ENCODE peak calls at places on chromosomes 1 and 21, in six cellular contexts. W, X, A, O, R and Z are unnamed samples.

GRCh38 chr1:1264026-1264425 is 9.6 kb downstream of the UBE2J2 start:
- DNase-seq in W (no peak), X (no peak), A (no peak), O (no peak), R (no peak), Z (no peak)

GRCh38 chr1:220278991-220279390 is 6.7 kb upstream of the RAB3GAP2 start:
- DNase-seq in W (no peak), X (no peak), A (no peak), O (no peak), R (no peak), Z (peak; percentile 18)

GRCh38 chr1:162913345-162913744 is 52.4 kb upstream of the CCDC190 start:
- DNase-seq in W (no peak), X (no peak), A (no peak), O (no peak), R (no peak), Z (no peak)

GRCh38 chr1:71427066-71427465 is 346.2 kb upstream of the ZRANB2 start:
- DNase-seq in W (no peak), X (no peak), A (no peak), O (no peak), R (no peak), Z (no peak)

GRCh38 chr21:45857761-45858160 is 123.8 kb upstream of the COL6A1 start:
- DNase-seq in W (no peak), X (no peak), A (no peak), O (no peak), R (no peak), Z (no peak)

GRCh38 chr1:84303154-84303830 is 1.8 kb downstream of the SAMD13 start:
- DNase-seq in W (no peak), X (no peak), A (no peak), O (no peak), R (no peak), Z (no peak)

GRCh38 chr1:168045311-168045710 is 91.4 kb downstream of the GPR161 start:
- DNase-seq in W (no peak), X (no peak), A (no peak), O (no peak), R (no peak), Z (no peak)

GRCh38 chr1:35663434-35663833 is 22.1 kb upstream of the PSMB2 start:
- DNase-seq in W (no peak), X (no peak), A (no peak), O (no peak), R (no peak), Z (no peak)

GRCh38 chr1:72412286-72412685 is 129.9 kb upstream of the NEGR1 start:
- DNase-seq in W (no peak), X (no peak), A (no peak), O (peak; percentile 56), R (no peak), Z (no peak)

GRCh38 chr1:150221552-150221951 is 14.4 kb downstream of the ANP32E start:
- DNase-seq in W (no peak), X (no peak), A (no peak), O (no peak), R (no peak), Z (peak; percentile 22)

GRCh38 chr1:103788377-103788776 is 38.7 kb downstream of the AMY1C start:
- DNase-seq in W (no peak), X (no peak), A (no peak), O (no peak), R (no peak), Z (peak; percentile 19)

GRCh38 chr1:42801832-42802483 is 15.0 kb upstream of the ERMAP start:
- DNase-seq in W (no peak), X (no peak), A (no peak), O (no peak), R (peak; percentile 8), Z (no peak)

GRCh38 chr1:65233757-65234156 is 75.6 kb upstream of the DNAJC6 start:
- DNase-seq in W (no peak), X (no peak), A (no peak), O (no peak), R (no peak), Z (no peak)

GRCh38 chr1:42852608-42852980 is 6.2 kb downstream of the ZNF691 start:
- DNase-seq in W (no peak), X (no peak), A (no peak), O (no peak), R (no peak), Z (no peak)

GRCh38 chr1:14339288-14339687 is 259.2 kb upstream of the KAZN start:
- DNase-seq in W (peak; percentile 45), X (no peak), A (no peak), O (no peak), R (no peak), Z (no peak)

GRCh38 chr1:198686069-198686728 is 47.4 kb downstream of the PTPRC start:
- DNase-seq in W (no peak), X (no peak), A (no peak), O (peak; percentile 27), R (no peak), Z (peak; percentile 75)

GRCh38 chr1:180563013-180563827 is 4.5 kb downstream of the OVAAL start:
- DNase-seq in W (no peak), X (no peak), A (no peak), O (peak; percentile 54), R (no peak), Z (peak; percentile 45)

GRCh38 chr1:109283748-109284600 is 1.0 kb upstream of the PSRC1 start:
- DNase-seq in W (no peak), X (no peak), A (no peak), O (no peak), R (no peak), Z (no peak)

GRCh38 chr1:48187969-48188563 is 34.5 kb upstream of the SLC5A9 start:
- DNase-seq in W (no peak), X (no peak), A (no peak), O (no peak), R (no peak), Z (no peak)

GRCh38 chr1:36986241-36986955 is 47.9 kb downstream of the GRIK3 start:
- DNase-seq in W (no peak), X (no peak), A (no peak), O (no peak), R (no peak), Z (no peak)

GRCh38 chr1:162213281-162213909 is 143.9 kb downstream of the NOS1AP start:
- DNase-seq in W (peak; percentile 38), X (no peak), A (no peak), O (no peak), R (no peak), Z (peak; percentile 92)

GRCh38 chr1:60596791-60597748 is 485.3 kb upstream of the NFIA start:
- DNase-seq in W (no peak), X (no peak), A (no peak), O (no peak), R (no peak), Z (peak; percentile 20)

GRCh38 chr1:243926803-243927245 is 76.8 kb upstream of the AKT3 start:
- DNase-seq in W (no peak), X (no peak), A (no peak), O (peak; percentile 99), R (peak; percentile 51), Z (peak; percentile 98)

GRCh38 chr1:109997204-109997866 is 12.8 kb downstream of the AHCYL1 start:
- DNase-seq in W (no peak), X (no peak), A (no peak), O (no peak), R (no peak), Z (no peak)

GRCh38 chr1:223831755-223832636 is 13.8 kb downstream of the TP53BP2 start:
- DNase-seq in W (no peak), X (no peak), A (no peak), O (peak; percentile 76), R (no peak), Z (peak; percentile 74)

GRCh38 chr1:213008564-213008963 is 7.1 kb downstream of the ANGEL2 start:
- DNase-seq in W (no peak), X (no peak), A (peak; percentile 29), O (no peak), R (no peak), Z (no peak)

GRCh38 chr1:202162049-202162417 is 1.6 kb upstream of the PTPN7 start:
- DNase-seq in W (no peak), X (peak; percentile 63), A (peak; percentile 71), O (no peak), R (no peak), Z (no peak)

GRCh38 chr1:109089242-109090015 is 1.1 kb upstream of the TMEM167B start:
- DNase-seq in W (peak; percentile 87), X (peak; percentile 41), A (peak; percentile 53), O (peak; percentile 17), R (no peak), Z (peak; percentile 65)

GRCh38 chr1:39103321-39104157 is 77.4 kb downstream of the NDUFS5 start:
- DNase-seq in W (no peak), X (no peak), A (no peak), O (peak; percentile 36), R (no peak), Z (peak; percentile 70)

GRCh38 chr1:79667848-79668696 is 661.5 kb upstream of the ADGRL4 start:
- DNase-seq in W (no peak), X (no peak), A (peak; percentile 18), O (no peak), R (no peak), Z (no peak)

GRCh38 chr1:81115422-81115821 is 685.3 kb upstream of the ADGRL2 start:
- DNase-seq in W (no peak), X (no peak), A (no peak), O (no peak), R (no peak), Z (no peak)

GRCh38 chr1:100463809-100464424 is 74.0 kb upstream of the GPR88 start:
- DNase-seq in W (peak; percentile 75), X (peak; percentile 61), A (peak; percentile 56), O (peak; percentile 48), R (peak; percentile 27), Z (peak; percentile 63)

GRCh38 chr1:15609631-15610030 is 7.6 kb upstream of the DDI2 start:
- DNase-seq in W (no peak), X (no peak), A (no peak), O (no peak), R (no peak), Z (no peak)

GRCh38 chr1:7255303-7256058 is 470.2 kb downstream of the CAMTA1 start:
- DNase-seq in W (no peak), X (no peak), A (no peak), O (peak; percentile 53), R (peak; percentile 8), Z (peak; percentile 30)

GRCh38 chr21:42925114-42925907 is at the start of gene ERVH48-1:
- DNase-seq in W (no peak), X (peak; percentile 52), A (no peak), O (no peak), R (no peak), Z (no peak)

GRCh38 chr1:29889776-29890175 is 653.5 kb downstream of the PTPRU start:
- DNase-seq in W (no peak), X (no peak), A (no peak), O (no peak), R (no peak), Z (no peak)

GRCh38 chr1:91712981-91713841 is 172.7 kb downstream of the TGFBR3 start:
- DNase-seq in W (no peak), X (no peak), A (peak; percentile 49), O (no peak), R (no peak), Z (no peak)